ENCODE peak calls at places on chromosomes 4 and X, in five cellular contexts. M is body of pancreas, J is breast epithelium, D is aorta, Y is Peyer's patch. N is an unnamed sample. For H3K36me3, the result is how much of the 10 kb centered on the place peaks cover.

GRCh38 chr4:2913168-2913567 is 50.0 kb downstream of the NOP14 start:
- DNase-seq in M (no peak), J (no peak), D (no peak), Y (no peak), N (no peak)

GRCh38 chrX:100720301-100720700 is 11.6 kb downstream of the SYTL4 start:
- DNase-seq in M (no peak), J (no peak), D (no peak), Y (no peak), N (no peak)

GRCh38 chrX:40082447-40083119 is 15.2 kb downstream of the BCOR start:
- DNase-seq in M (peak), J (no peak), D (peak), Y (no peak), N (no peak)

GRCh38 chr4:110527156-110527555 is 51.2 kb downstream of the ENPEP start:
- DNase-seq in M (no peak), J (no peak), D (no peak), Y (no peak), N (no peak)

GRCh38 chrX:3393581-3394111 is 47.2 kb upstream of the MXRA5 start:
- DNase-seq in M (no peak), J (no peak), D (no peak), Y (no peak), N (no peak)

GRCh38 chrX:66680451-66680850 is 41.6 kb upstream of the EDA2R start:
- DNase-seq in M (no peak), J (no peak), D (no peak), Y (no peak), N (no peak)

GRCh38 chrX:153820601-153821000 is 9.7 kb downstream of the PDZD4 start:
- DNase-seq in M (no peak), J (no peak), D (peak), Y (no peak), N (peak)

GRCh38 chr4:145851516-145852201 is 87.0 kb downstream of the ZNF827 start:
- DNase-seq in M (no peak), J (no peak), D (no peak), Y (no peak), N (no peak)

GRCh38 chr4:4578981-4579380 is 37.1 kb upstream of the STX18 start:
- DNase-seq in M (no peak), J (no peak), D (no peak), Y (no peak), N (no peak)

GRCh38 chrX:113421432-113421831 is 580.8 kb upstream of the AMOT start:
- DNase-seq in M (no peak), J (no peak), D (no peak), Y (no peak), N (no peak)

GRCh38 chrX:45515262-45516215 is 314.9 kb upstream of the DIPK2B start:
- DNase-seq in M (peak), J (peak), D (peak), Y (no peak), N (peak)

GRCh38 chr4:119795986-119796578 is 167.5 kb upstream of the PDE5A start:
- DNase-seq in M (no peak), J (no peak), D (no peak), Y (no peak), N (no peak)

DNA sequence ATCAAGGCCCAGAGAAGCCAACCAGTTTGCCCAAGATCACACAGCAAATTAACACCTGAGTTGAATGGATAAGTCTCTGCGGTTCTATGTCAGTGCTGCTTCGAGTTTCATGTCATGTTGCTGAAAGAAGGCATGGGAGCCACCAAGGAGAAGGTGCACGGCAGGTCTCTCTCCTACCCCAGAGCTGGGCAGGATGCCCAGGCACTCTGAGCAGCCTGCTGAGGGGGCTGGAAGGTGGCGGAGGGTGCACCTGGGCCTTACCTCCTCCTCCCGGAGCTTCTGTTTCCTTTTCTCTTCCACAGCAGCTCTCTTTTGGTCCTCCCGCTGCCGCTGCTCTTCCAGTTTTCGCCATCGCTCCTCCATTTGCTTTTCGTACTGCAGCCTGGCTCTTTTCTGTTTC is 53.6 kb downstream of the MAP7D2 start:
- DNase-seq in M (no peak), J (no peak), D (no peak), Y (no peak), N (no peak)
- H3K4me3 ChIP-seq in M (no peak), J (no peak), D (no peak), Y (no peak), N (no peak)

GRCh38 chr4:162705130-162705803 is 461.4 kb downstream of the NAF1 start:
- DNase-seq in M (no peak), J (no peak), D (no peak), Y (no peak), N (no peak)

GRCh38 chr4:162699629-162700028 is 467.1 kb downstream of the NAF1 start:
- DNase-seq in M (no peak), J (no peak), D (no peak), Y (no peak), N (no peak)

GRCh38 chr4:162700358-162700757 is 466.3 kb downstream of the NAF1 start:
- DNase-seq in M (no peak), J (no peak), D (no peak), Y (no peak), N (no peak)

GRCh38 chr4:162706051-162706450 is 460.6 kb downstream of the NAF1 start:
- DNase-seq in M (no peak), J (no peak), D (no peak), Y (no peak), N (no peak)

DNA sequence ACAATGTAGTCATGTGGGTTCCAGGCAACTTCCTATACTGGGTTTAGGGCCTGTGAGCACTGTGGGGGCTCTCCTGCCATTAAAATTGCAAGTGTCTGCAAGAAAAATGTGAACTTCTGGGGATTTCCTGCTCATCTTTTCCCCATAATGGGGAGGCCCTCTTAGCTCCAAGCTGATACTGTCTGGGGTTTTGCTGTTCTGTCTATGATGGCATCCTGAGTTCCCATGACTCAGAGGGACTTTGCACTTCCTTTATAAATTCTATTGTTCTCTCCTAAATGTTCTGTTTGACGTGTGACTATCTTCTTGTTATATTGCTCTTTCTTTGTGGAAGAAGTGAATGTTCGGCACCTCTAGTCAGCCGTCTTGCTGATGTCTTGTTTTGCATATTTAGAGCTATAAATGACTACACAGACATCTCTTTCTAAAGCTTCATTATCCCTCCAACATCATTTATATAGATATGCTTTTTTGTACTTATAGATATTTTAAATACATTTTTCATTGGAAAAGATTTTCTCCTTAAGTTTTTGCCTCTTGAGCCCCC is 465.8 kb downstream of the NAF1 start:
- DNase-seq in M (no peak), J (no peak), D (no peak), Y (no peak), N (no peak)
- H3K36me3 ChIP-seq in M (under half), J (under half), D (under half), Y (under half), N (under half)

DNA sequence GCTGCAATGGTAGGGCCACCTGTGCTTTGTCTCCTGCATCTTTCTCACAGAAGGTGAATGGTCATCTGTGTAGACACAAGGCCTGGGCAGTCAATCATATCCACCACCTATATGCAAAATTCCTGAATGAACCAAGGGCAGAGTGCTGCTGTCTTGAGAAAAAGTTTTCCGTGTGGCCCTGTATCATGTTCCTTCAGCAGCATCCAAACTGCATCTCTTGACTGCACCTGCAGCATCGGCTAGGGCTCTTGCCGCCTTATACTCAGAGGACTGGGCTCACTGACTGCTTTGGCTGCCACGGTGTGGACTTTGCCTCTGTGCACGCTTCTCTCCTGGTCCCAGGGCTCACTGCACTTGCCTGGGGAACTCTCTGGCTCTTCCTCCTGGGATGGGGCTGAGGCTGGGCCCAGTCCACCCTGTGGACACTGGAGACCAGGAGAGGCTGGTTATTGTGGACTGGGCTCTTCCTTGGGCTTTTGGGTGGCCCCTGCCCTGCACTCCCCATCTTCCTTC is 39.5 kb upstream of the STS start:
- DNase-seq in M (no peak), J (no peak), D (no peak), Y (no peak), N (no peak)
- H3K4me3 ChIP-seq in M (no peak), J (no peak), D (no peak), Y (no peak), N (no peak)

GRCh38 chr4:84221704-84222103 is 277.4 kb downstream of the NKX6-1 start:
- DNase-seq in M (no peak), J (no peak), D (no peak), Y (no peak), N (no peak)
- H3K36me3 ChIP-seq in M (under half), J (under half), D (under half), Y (under half), N (under half)

DNA sequence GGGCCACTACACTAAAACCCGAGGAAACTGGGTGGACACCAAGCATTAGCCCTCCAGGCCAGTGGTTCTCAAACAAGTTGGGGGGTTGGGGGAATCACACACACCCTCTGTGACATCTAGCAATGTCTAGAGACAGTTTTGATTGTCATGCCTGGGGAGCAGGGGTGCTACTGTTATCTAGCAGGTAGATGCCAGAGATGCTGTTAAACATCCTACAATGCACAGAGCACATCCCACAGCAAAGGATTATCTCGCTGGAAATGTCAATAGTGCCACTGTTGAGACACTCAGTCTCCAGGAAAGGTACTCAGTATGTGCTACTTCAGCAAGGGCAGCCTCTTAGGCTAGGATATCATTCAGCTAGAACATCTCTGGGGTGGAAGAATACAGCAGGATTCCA is 1.3 kb downstream of the SMC1A start:
- DNase-seq in M (no peak), J (no peak), D (no peak), Y (no peak), N (no peak)
- H3K4me3 ChIP-seq in M (no peak), J (peak), D (no peak), Y (peak), N (peak)

GRCh38 chr4:153603835-153604234 is 80.2 kb upstream of the TLR2 start:
- DNase-seq in M (no peak), J (no peak), D (no peak), Y (no peak), N (no peak)
- H3K36me3 ChIP-seq in M (under half), J (under half), D (under half), Y (under half), N (under half)

GRCh38 chr4:41103657-41104056 is 110.7 kb downstream of the APBB2 start:
- DNase-seq in M (no peak), J (no peak), D (no peak), Y (no peak), N (no peak)
- H3K4me3 ChIP-seq in M (no peak), J (no peak), D (no peak), Y (no peak), N (no peak)

GRCh38 chr4:122679317-122679716 is 53.2 kb upstream of the BBS12 start:
- DNase-seq in M (no peak), J (no peak), D (no peak), Y (no peak), N (no peak)
- H3K36me3 ChIP-seq in M (under half), J (under half), D (under half), Y (under half), N (under half)

GRCh38 chr4:118350961-118351360 is 1.8 kb downstream of the PRSS12 start:
- DNase-seq in M (no peak), J (no peak), D (no peak), Y (no peak), N (no peak)
- H3K4me3 ChIP-seq in M (no peak), J (no peak), D (no peak), Y (no peak), N (no peak)

GRCh38 chrX:1389181-1389992 is 2.5 kb downstream of the SLC25A6 start:
- DNase-seq in M (no peak), J (no peak), D (peak), Y (peak), N (no peak)
- H3K36me3 ChIP-seq in M (under half), J (under half), D (under half), Y (under half), N (half or more)

N was measured in H7.